ENCODE peak calls at places on chromosomes 7 and 10, in seven cellular contexts. J is midbrain, D is GM06990, L is heart left ventricle, K is EH, P is fibroblast of lung, Z is NCI-H1105 treated with DMSO at 0.1 percent for 48 hours. U is an unnamed sample.

GRCh38 chr7:35801392-35802101 is 690 bp downstream of the SEPTIN7 start:
- DNase-seq in J (peak), D (peak), L (peak), K (peak), P (peak), Z (peak), U (peak)

GRCh38 chr10:88243847-88244730 is 339.0 kb downstream of the RNLS start:
- DNase-seq in J (no peak), D (no peak), L (peak), K (peak), P (peak), Z (no peak), U (no peak)

GRCh38 chr10:77793831-77794230 is 132.7 kb downstream of the DLG5 start:
- DNase-seq in J (no peak), D (no peak), L (no peak), K (no peak), P (no peak), Z (no peak), U (no peak)

GRCh38 chr7:14233898-14234174 is 244.4 kb upstream of the ETV1 start:
- DNase-seq in J (no peak), D (no peak), L (no peak), K (no peak), P (no peak), Z (no peak), U (no peak)

GRCh38 chr10:60125928-60126327 is 219.6 kb upstream of the CCDC6 start:
- DNase-seq in J (no peak), D (no peak), L (no peak), K (no peak), P (no peak), Z (no peak), U (no peak)

GRCh38 chr10:81847675-81848074 is 27.3 kb upstream of the NRG3 start:
- DNase-seq in J (peak), D (no peak), L (no peak), K (no peak), P (no peak), Z (no peak), U (peak)

GRCh38 chr10:131448883-131449282 is 137.4 kb upstream of the TCERG1L start:
- DNase-seq in J (no peak), D (no peak), L (no peak), K (no peak), P (no peak), Z (no peak), U (no peak)

GRCh38 chr10:108208038-108208437 is 1043.5 kb upstream of the SORCS1 start:
- DNase-seq in J (no peak), D (no peak), L (no peak), K (no peak), P (no peak), Z (no peak), U (no peak)

GRCh38 chr10:99395750-99396445 is 34.5 kb downstream of the GOT1 start:
- DNase-seq in J (peak), D (no peak), L (no peak), K (peak), P (peak), Z (peak), U (no peak)

GRCh38 chr7:40604601-40605438 is 470.0 kb downstream of the SUGCT start:
- DNase-seq in J (peak), D (peak), L (peak), K (peak), P (peak), Z (peak), U (peak)

GRCh38 chr10:84993251-84994035 is 665.1 kb downstream of the CCSER2 start:
- DNase-seq in J (no peak), D (no peak), L (no peak), K (no peak), P (no peak), Z (no peak), U (no peak)

GRCh38 chr10:98758451-98758850 is 311.7 kb upstream of the HPS1 start:
- DNase-seq in J (no peak), D (no peak), L (no peak), K (peak), P (no peak), Z (no peak), U (no peak)

GRCh38 chr10:5963071-5963470 is 14.3 kb downstream of the IL15RA start:
- DNase-seq in J (no peak), D (no peak), L (no peak), K (no peak), P (no peak), Z (no peak), U (no peak)

GRCh38 chr7:45120-46090 is 147.0 kb upstream of the FAM20C start:
- DNase-seq in J (no peak), D (no peak), L (no peak), K (no peak), P (no peak), Z (no peak), U (no peak)

GRCh38 chr7:1352656-1353286 is 106.5 kb downstream of the MICALL2 start:
- DNase-seq in J (no peak), D (no peak), L (peak), K (no peak), P (no peak), Z (no peak), U (no peak)

GRCh38 chr7:133940368-133940767 is 186.8 kb upstream of the LRGUK start:
- DNase-seq in J (no peak), D (no peak), L (no peak), K (no peak), P (no peak), Z (peak), U (no peak)

GRCh38 chr7:6175642-6176041 is 96.8 kb downstream of the CYTH3 start:
- DNase-seq in J (no peak), D (no peak), L (no peak), K (peak), P (peak), Z (no peak), U (no peak)

GRCh38 chr7:70148997-70149396 is 550.7 kb downstream of the AUTS2 start:
- DNase-seq in J (no peak), D (no peak), L (no peak), K (no peak), P (no peak), Z (no peak), U (no peak)

GRCh38 chr7:131717181-131717580 is 160.8 kb upstream of the PODXL start:
- DNase-seq in J (no peak), D (no peak), L (no peak), K (no peak), P (no peak), Z (no peak), U (no peak)

GRCh38 chr7:91165846-91166230 is 98.4 kb upstream of the FZD1 start:
- DNase-seq in J (no peak), D (no peak), L (no peak), K (no peak), P (peak), Z (no peak), U (no peak)

GRCh38 chr7:68730871-68731403 is 867.3 kb upstream of the AUTS2 start:
- DNase-seq in J (no peak), D (no peak), L (no peak), K (no peak), P (no peak), Z (peak), U (no peak)

GRCh38 chr7:91922857-91923256 is 17.8 kb upstream of the AKAP9 start:
- DNase-seq in J (no peak), D (no peak), L (no peak), K (peak), P (no peak), Z (no peak), U (no peak)

GRCh38 chr10:95525033-95525418 is 36.1 kb downstream of the SORBS1 start:
- DNase-seq in J (no peak), D (no peak), L (no peak), K (no peak), P (no peak), Z (no peak), U (no peak)

GRCh38 chr10:21097926-21098355 is 200.8 kb upstream of the NEBL start:
- DNase-seq in J (no peak), D (no peak), L (no peak), K (no peak), P (no peak), Z (no peak), U (no peak)

GRCh38 chr10:28378986-28379585 is 76.2 kb upstream of the MPP7 start:
- DNase-seq in J (no peak), D (no peak), L (no peak), K (no peak), P (no peak), Z (no peak), U (no peak)

GRCh38 chr10:11482306-11482705 is 129.1 kb downstream of the USP6NL start:
- DNase-seq in J (no peak), D (no peak), L (no peak), K (no peak), P (no peak), Z (no peak), U (no peak)

GRCh38 chr10:70656489-70656888 is 15.8 kb upstream of the ADAMTS14 start:
- DNase-seq in J (no peak), D (no peak), L (peak), K (peak), P (peak), Z (no peak), U (no peak)

GRCh38 chr7:154903083-154903731 is 99.7 kb downstream of the PAXIP1 start:
- DNase-seq in J (peak), D (no peak), L (no peak), K (no peak), P (no peak), Z (no peak), U (peak)

GRCh38 chr10:77925795-77926565 is 575 bp downstream of the DLG5 start:
- DNase-seq in J (no peak), D (peak), L (peak), K (peak), P (peak), Z (peak), U (peak)

GRCh38 chr10:85993140-85993539 is 373.5 kb downstream of the GRID1 start:
- DNase-seq in J (no peak), D (no peak), L (no peak), K (no peak), P (no peak), Z (no peak), U (no peak)

GRCh38 chr10:12483996-12484944 is 134.9 kb downstream of the CAMK1D start:
- DNase-seq in J (no peak), D (peak), L (no peak), K (no peak), P (no peak), Z (no peak), U (no peak)

GRCh38 chr10:102710604-102711003 is 3.6 kb downstream of the ARL3 start:
- DNase-seq in J (no peak), D (peak), L (no peak), K (peak), P (peak), Z (no peak), U (no peak)

GRCh38 chr7:84783161-84783803 is 403.6 kb downstream of the SEMA3D start:
- DNase-seq in J (no peak), D (no peak), L (no peak), K (peak), P (peak), Z (no peak), U (peak)

GRCh38 chr10:90775351-90776028 is 82.3 kb downstream of the HTR7 start:
- DNase-seq in J (peak), D (no peak), L (peak), K (peak), P (peak), Z (no peak), U (no peak)

GRCh38 chr7:40915061-40915460 is 780.3 kb downstream of the SUGCT start:
- DNase-seq in J (no peak), D (no peak), L (no peak), K (peak), P (no peak), Z (no peak), U (no peak)

GRCh38 chr10:100184426-100185219 is 1.2 kb downstream of the ERLIN1 start:
- DNase-seq in J (no peak), D (no peak), L (no peak), K (peak), P (peak), Z (no peak), U (peak)

GRCh38 chr7:46755120-46756034 is 826.5 kb downstream of the TNS3 start:
- DNase-seq in J (no peak), D (no peak), L (no peak), K (no peak), P (no peak), Z (no peak), U (no peak)

U was measured in H7.